ENCODE peak calls at places on chromosomes 6 and 20, in eight cellular contexts. U is skeletal muscle cell; A is activated CD4-positive, CD25-positive, alpha-beta regulatory T cell treated with anti-CD3 and anti-CD28 coated beads, Interleukin-2, amount 50 U/mL, for 72 hours; S is mucosa of gallbladder; K is Caki2; E is stimulated activated CD4-positive, alpha-beta T cell treated with anti-CD3 and anti-CD28 coated beads, Interleukin-4, amount 100 ng/mL, for 1 hour; M is PC-3; Q is fibroblast of the aortic adventitia. C is an unnamed sample.

GRCh38 chr6:142015011-142015410 is 117.7 kb upstream of the GJE1 start:
- DNase-seq in S (no peak), A (no peak), Q (no peak), K (no peak), U (no peak), E (no peak), M (peak; percentile 7), C (no peak)

GRCh38 chr6:28269492-28269891 is 2.5 kb downstream of the ZSCAN26 start:
- DNase-seq in E (no peak), K (peak; percentile 47), A (no peak), M (peak; percentile 92), S (no peak), U (peak; percentile 67), Q (peak; percentile 88), C (no peak)

GRCh38 chr20:10167594-10167993 is 51.0 kb upstream of the SNAP25 start:
- DNase-seq in S (no peak), Q (no peak), M (no peak), U (no peak), A (no peak), K (no peak), E (no peak), C (no peak)

GRCh38 chr20:17759449-17759848 is 59.7 kb downstream of the BANF2 start:
- DNase-seq in Q (peak; percentile 47), U (no peak), A (no peak), E (no peak), K (no peak), M (no peak), S (peak; percentile 27), C (no peak)

GRCh38 chr6:39338406-39338805 is 15.9 kb upstream of the KCNK16 start:
- DNase-seq in E (no peak), K (no peak), S (no peak), Q (no peak), M (no peak), U (no peak), A (no peak), C (no peak)

GRCh38 chr20:10111144-10111771 is 76.5 kb downstream of the ANKEF1 start:
- DNase-seq in U (no peak), K (no peak), E (no peak), A (no peak), Q (no peak), S (peak; percentile 22), M (peak; percentile 17), C (no peak)

GRCh38 chr6:27414300-27414699 is 25.7 kb downstream of the ZNF391 start:
- DNase-seq in Q (no peak), M (no peak), A (no peak), U (no peak), E (no peak), K (no peak), S (no peak), C (no peak)

GRCh38 chr6:149480502-149481280 is 4.1 kb downstream of the ZC3H12D start:
- DNase-seq in A (no peak), M (no peak), U (no peak), Q (no peak), E (peak; percentile 43), S (no peak), K (no peak), C (no peak)

GRCh38 chr6:143248359-143248758 is 187.7 kb downstream of the AIG1 start:
- DNase-seq in A (no peak), U (no peak), Q (no peak), E (peak; percentile 9), K (no peak), M (no peak), S (no peak), C (no peak)

GRCh38 chr6:38052035-38052434 is 232.5 kb downstream of the ZFAND3 start:
- DNase-seq in E (no peak), Q (no peak), S (no peak), U (no peak), K (no peak), M (peak; percentile 84), A (no peak), C (no peak)

GRCh38 chr6:71043902-71044301 is 87.0 kb upstream of the B3GAT2 start:
- DNase-seq in K (no peak), Q (no peak), E (no peak), A (no peak), M (no peak), S (no peak), U (no peak), C (no peak)

C was measured in retinal pigment epithelial cell.